ENCODE peak calls at places on chromosomes 16 and 17, in seven cellular contexts. V is ascending aorta, R is WERI-Rb-1, H is skeletal muscle cell, Z is tibial artery, C is SJSA1, W is lower leg skin. E is an unnamed sample.

GRCh38 chr17:57366558-57367351 is 110.4 kb downstream of the MSI2 start:
- DNase-seq in C (peak; percentile 36), H (no peak), V (no peak), W (no peak), R (no peak), Z (no peak), E (no peak)

GRCh38 chr16:64051826-64052225 is 1070.0 kb downstream of the CDH11 start:
- DNase-seq in H (no peak), C (no peak), W (no peak), R (no peak), V (no peak), Z (no peak), E (peak; percentile 1)

GRCh38 chr17:78001182-78001581 is 42.7 kb downstream of the TNRC6C start:
- DNase-seq in Z (no peak), V (no peak), H (no peak), C (no peak), R (no peak), W (no peak), E (no peak)

GRCh38 chr16:21590791-21591190 is 8.6 kb upstream of the METTL9 start:
- DNase-seq in Z (no peak), V (no peak), C (no peak), W (no peak), H (no peak), R (no peak), E (no peak)

GRCh38 chr17:21505819-21506815 is 130.0 kb downstream of the KCNJ12 start:
- DNase-seq in H (no peak), W (peak; percentile 79), R (no peak), C (no peak), Z (no peak), V (no peak), E (no peak)

GRCh38 chr17:75603123-75603522 is 15.5 kb downstream of the MYO15B start:
- DNase-seq in H (no peak), V (no peak), Z (no peak), R (no peak), W (no peak), C (no peak), E (no peak)

GRCh38 chr16:55542459-55543082 is 23.9 kb upstream of the CAPNS2 start:
- DNase-seq in R (no peak), C (peak; percentile 70), W (no peak), Z (no peak), H (peak; percentile 38), V (no peak), E (peak; percentile 32)

GRCh38 chr17:52828621-52829020 is 670.1 kb upstream of the CA10 start:
- DNase-seq in C (no peak), H (no peak), R (no peak), V (no peak), W (no peak), Z (no peak), E (no peak)

GRCh38 chr16:74107795-74108610 is 188.6 kb upstream of the PSMD7 start:
- DNase-seq in H (no peak), Z (no peak), W (no peak), C (peak; percentile 5), R (peak; percentile 51), V (no peak), E (peak; percentile 35)

GRCh38 chr16:59385953-59386352 is 651.8 kb upstream of the GOT2 start:
- DNase-seq in V (no peak), R (no peak), C (peak; percentile 3), H (peak; percentile 85), W (no peak), Z (no peak), E (peak; percentile 11)

GRCh38 chr17:40097931-40098845 is 2.2 kb downstream of the NR1D1 start:
- DNase-seq in C (no peak), R (no peak), H (no peak), Z (peak; percentile 97), V (peak; percentile 89), W (peak; percentile 95), E (no peak)

GRCh38 chr17:65177901-65178300 is 40.7 kb downstream of the RGS9 start:
- DNase-seq in H (no peak), V (no peak), W (no peak), Z (no peak), R (no peak), C (no peak), E (no peak)

GRCh38 chr16:59021751-59022150 is 287.6 kb upstream of the GOT2 start:
- DNase-seq in Z (no peak), W (no peak), H (no peak), V (no peak), R (no peak), C (no peak), E (no peak)

GRCh38 chr16:74999208-74999682 is 421 bp downstream of the ZNRF1 start:
- DNase-seq in W (peak; percentile 84), C (peak; percentile 31), H (no peak), Z (peak; percentile 71), R (no peak), V (no peak), E (no peak)

GRCh38 chr17:34852614-34853013 is 108.6 kb downstream of the CCT6B start:
- DNase-seq in H (no peak), C (no peak), V (no peak), R (no peak), Z (no peak), W (no peak), E (no peak)

GRCh38 chr17:66523378-66524174 is 221.2 kb downstream of the PRKCA start:
- DNase-seq in Z (no peak), W (no peak), V (no peak), R (no peak), H (no peak), C (peak; percentile 42), E (no peak)

GRCh38 chr16:87207965-87208364 is 109.2 kb downstream of the C16orf95 start:
- DNase-seq in C (peak; percentile 66), R (no peak), W (peak; percentile 50), Z (peak; percentile 48), V (no peak), H (no peak), E (no peak)

GRCh38 chr16:66267287-66268137 is 99.0 kb upstream of the CDH5 start:
- DNase-seq in V (no peak), H (no peak), C (peak; percentile 62), R (no peak), Z (no peak), W (peak; percentile 83), E (no peak)

GRCh38 chr16:75078886-75079285 is 37.7 kb downstream of the LDHD start:
- DNase-seq in V (no peak), C (no peak), Z (no peak), H (no peak), R (no peak), W (no peak), E (no peak)

GRCh38 chr17:38552343-38552742 is 53.4 kb downstream of the SRCIN1 start:
- DNase-seq in R (no peak), W (no peak), C (no peak), H (no peak), V (no peak), Z (no peak), E (no peak)

GRCh38 chr17:68248199-68248825 is 469 bp downstream of the AMZ2 start:
- DNase-seq in C (no peak), V (no peak), H (peak; percentile 15), R (no peak), W (peak; percentile 93), Z (peak; percentile 87), E (no peak)

DNA sequence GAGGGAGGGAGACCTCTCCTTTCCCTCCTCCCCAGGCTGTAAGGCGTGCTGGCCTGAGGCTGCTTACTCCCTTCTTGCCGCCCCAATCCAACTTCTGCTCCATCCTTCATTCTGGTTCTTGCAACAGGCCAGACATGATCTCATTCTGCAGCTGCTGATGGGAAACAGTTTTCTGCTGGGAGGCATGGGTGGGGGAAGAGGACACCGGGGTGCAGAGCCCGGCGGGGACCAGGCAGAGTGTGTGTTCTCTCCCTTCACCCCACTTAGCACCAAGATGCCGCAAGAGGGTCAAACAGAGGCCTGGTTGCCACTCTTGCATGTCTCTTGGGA is 1.4 kb downstream of the SARM1 start:
- DNase-seq in H (no peak), Z (no peak), V (no peak), W (no peak), R (no peak), C (no peak), E (no peak)
- H3K4me3 ChIP-seq in H (peak overlapping the region; percentile 71), Z (peak overlapping the region; percentile 65), V (peak overlapping the region; percentile 77), W (no peak overlapping the region), R (peak overlapping the region; percentile 92), C (peak overlapping the region; percentile 67), E (peak overlapping the region; percentile 70)

DNA sequence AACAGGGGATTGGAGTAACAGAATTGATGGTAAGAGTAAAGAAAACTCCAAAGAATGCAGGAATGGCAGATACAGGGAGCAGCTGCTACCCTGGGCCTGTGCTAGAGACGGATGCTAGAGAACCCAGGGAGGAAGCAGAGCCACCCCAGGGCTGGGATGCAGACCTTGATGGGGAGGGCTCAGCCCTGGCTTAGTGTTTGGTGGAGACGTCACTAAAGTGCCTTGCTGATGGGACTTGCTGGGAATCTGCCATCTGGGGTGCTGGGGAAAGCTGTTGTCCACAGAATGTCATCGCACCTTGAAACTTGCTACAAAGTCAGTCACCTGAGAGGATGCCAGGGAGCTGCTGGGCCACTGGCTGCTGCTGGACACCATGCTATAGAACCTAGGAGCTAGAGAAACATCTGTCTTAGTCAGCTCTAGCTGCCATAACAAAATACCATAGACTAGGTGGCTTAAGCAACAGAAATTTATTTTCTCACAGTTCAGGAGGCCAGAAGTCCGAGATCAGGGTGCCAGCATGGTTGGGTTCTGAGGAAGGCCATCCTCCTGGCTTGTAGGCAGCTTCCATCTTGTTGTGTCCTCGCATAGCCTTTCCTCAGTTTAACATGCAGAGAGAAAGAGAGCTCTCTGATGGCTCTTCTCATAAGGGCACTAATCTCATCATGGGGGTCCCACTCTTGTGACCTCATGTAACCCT is 15.3 kb downstream of the MT1X start:
- DNase-seq in V (no peak), R (no peak), C (no peak), W (peak; percentile 50), Z (no peak), H (no peak), E (no peak)
- H3K4me3 ChIP-seq in V (no peak overlapping the region), R (no peak overlapping the region), C (no peak overlapping the region), W (no peak overlapping the region), Z (no peak overlapping the region), H (no peak overlapping the region), E (no peak overlapping the region)

DNA sequence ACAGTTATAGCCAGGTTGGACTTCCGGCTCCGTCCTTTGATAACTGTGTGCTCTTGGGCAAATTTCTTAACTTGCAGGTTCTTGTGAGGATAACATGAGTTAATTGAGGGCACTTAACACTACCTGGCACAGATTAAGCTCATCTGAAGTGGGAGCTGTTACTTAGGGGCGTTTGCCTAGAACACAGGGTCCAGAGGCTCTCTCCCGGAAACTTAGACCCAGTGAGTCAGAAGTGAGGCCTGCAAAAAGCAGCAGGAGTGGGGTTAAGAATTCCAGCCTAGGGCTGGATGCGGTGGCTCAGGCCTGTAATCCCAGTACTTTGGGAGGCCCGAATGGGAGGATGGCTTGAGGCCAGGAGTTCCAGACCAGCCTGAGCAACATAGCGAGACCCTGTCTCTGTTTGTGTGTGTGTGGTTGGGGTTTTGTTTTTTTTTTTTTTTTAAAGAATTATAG is 1.4 kb downstream of the MVP start:
- DNase-seq in R (no peak), H (no peak), Z (no peak), C (peak; percentile 71), V (no peak), W (no peak), E (no peak)
- H3K4me3 ChIP-seq in R (no peak overlapping the region), H (peak overlapping the region; percentile 74), Z (peak overlapping the region; percentile 59), C (peak overlapping the region; percentile 46), V (peak overlapping the region; percentile 76), W (peak overlapping the region; percentile 54), E (peak overlapping the region; percentile 55)

DNA sequence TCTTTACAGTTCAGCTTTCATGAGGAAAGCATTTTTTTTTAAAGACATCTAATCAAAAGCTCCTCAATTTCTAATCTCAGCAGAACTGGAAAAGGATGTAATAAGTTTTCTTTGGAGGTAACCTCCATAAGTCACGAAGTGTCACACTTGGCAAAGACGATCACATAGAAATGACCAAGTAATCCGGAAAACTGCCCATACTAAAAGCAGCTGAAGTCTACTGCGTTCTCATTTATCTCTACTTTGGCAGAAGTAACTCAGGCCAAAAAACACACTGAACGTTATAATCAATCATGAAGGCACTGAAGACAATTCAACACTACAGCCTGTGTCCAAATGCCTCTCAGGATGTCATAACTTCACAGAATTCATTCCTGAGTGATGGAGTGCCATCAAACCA is 39.8 kb downstream of the ERN1 start:
- DNase-seq in C (no peak), W (no peak), V (no peak), Z (no peak), R (no peak), H (no peak), E (no peak)
- H3K4me3 ChIP-seq in C (no peak overlapping the region), W (no peak overlapping the region), V (no peak overlapping the region), Z (no peak overlapping the region), R (no peak overlapping the region), H (no peak overlapping the region), E (no peak overlapping the region)

E was measured in HFF-Myc.